ENCODE peak calls at places on chromosomes 5 and 9, in ten cellular contexts. W, L, M, Z, H, T, Q, A, P and U are unnamed samples.

GRCh38 chr9:91571036-91571435 is 147.4 kb upstream of the NFIL3 start:
- DNase-seq in T (no peak), H (no peak), W (no peak), M (no peak), L (no peak), A (no peak), Q (no peak), Z (no peak), P (no peak), U (peak)

GRCh38 chr5:91182763-91183162 is 200.4 kb downstream of the ARRDC3 start:
- DNase-seq in W (no peak), P (no peak), L (no peak), A (peak), M (no peak), Q (no peak), H (no peak), T (peak), Z (peak), U (no peak)

GRCh38 chr5:80885698-80886000 is 74.5 kb upstream of the RASGRF2 start:
- DNase-seq in T (no peak), L (no peak), A (no peak), Z (peak), M (no peak), W (no peak), Q (no peak), H (no peak), P (no peak), U (no peak)

GRCh38 chr5:113099822-113100221 is 123.2 kb downstream of the DCP2 start:
- DNase-seq in T (no peak), H (no peak), Z (no peak), A (no peak), M (no peak), Q (no peak), L (no peak), P (no peak), W (no peak), U (no peak)

GRCh38 chr5:154400678-154401077 is 45.1 kb upstream of the SAP30L start:
- DNase-seq in M (no peak), T (no peak), P (no peak), Q (no peak), W (no peak), L (no peak), H (no peak), A (no peak), Z (no peak), U (no peak)

GRCh38 chr5:130549884-130550552 is 615.0 kb downstream of the HINT1 start:
- DNase-seq in W (no peak), L (peak), T (peak), M (no peak), P (no peak), Z (peak), Q (no peak), A (no peak), H (no peak), U (no peak)

GRCh38 chr9:16315720-16316119 is 554.8 kb downstream of the BNC2 start:
- DNase-seq in Q (no peak), T (no peak), P (no peak), M (no peak), A (no peak), W (no peak), Z (peak), L (no peak), H (no peak), U (no peak)

GRCh38 chr5:172932313-172933017 is 26.8 kb upstream of the RPL26L1 start:
- DNase-seq in Q (peak), T (peak), Z (peak), W (peak), A (no peak), M (peak), L (peak), P (peak), H (peak), U (no peak)

GRCh38 chr9:106675780-106676179 is 187.2 kb upstream of the ZNF462 start:
- DNase-seq in Q (no peak), W (peak), A (no peak), Z (no peak), L (no peak), H (peak), P (no peak), M (no peak), T (no peak), U (no peak)

GRCh38 chr9:99451121-99451606 is 229.1 kb downstream of the SEC61B start:
- DNase-seq in H (peak), Z (peak), P (no peak), Q (no peak), W (peak), T (no peak), L (no peak), M (peak), A (no peak), U (peak)

DNA sequence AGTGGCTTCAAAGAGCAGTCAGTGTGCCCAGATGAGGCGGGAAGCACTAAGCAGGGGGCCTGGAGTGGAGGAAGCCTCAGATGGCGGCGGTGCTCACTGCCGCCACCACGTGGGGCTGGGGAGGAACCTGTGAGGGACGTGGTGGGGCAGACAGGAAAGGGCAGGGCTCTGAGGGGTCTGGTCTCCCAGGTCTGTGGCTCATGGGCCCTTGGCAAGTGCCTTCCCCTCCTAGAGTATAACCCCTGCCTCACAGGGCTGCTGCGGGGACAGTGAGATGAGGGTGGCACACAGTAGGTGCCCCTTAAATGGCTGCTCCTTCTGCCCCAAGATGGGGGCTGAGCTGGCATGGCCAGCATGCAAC is 26.6 kb downstream of the NR5A1 start:
- DNase-seq in A (no peak), W (no peak), Q (no peak), T (peak), P (no peak), H (no peak), L (peak), Z (peak), M (no peak), U (no peak)
- TF ChIP-seq CTCF in A (peak), W (peak), Q (no peak), T (peak), P (no peak), H (peak), L (peak), Z (peak), M (no peak), U (peak)

DNA sequence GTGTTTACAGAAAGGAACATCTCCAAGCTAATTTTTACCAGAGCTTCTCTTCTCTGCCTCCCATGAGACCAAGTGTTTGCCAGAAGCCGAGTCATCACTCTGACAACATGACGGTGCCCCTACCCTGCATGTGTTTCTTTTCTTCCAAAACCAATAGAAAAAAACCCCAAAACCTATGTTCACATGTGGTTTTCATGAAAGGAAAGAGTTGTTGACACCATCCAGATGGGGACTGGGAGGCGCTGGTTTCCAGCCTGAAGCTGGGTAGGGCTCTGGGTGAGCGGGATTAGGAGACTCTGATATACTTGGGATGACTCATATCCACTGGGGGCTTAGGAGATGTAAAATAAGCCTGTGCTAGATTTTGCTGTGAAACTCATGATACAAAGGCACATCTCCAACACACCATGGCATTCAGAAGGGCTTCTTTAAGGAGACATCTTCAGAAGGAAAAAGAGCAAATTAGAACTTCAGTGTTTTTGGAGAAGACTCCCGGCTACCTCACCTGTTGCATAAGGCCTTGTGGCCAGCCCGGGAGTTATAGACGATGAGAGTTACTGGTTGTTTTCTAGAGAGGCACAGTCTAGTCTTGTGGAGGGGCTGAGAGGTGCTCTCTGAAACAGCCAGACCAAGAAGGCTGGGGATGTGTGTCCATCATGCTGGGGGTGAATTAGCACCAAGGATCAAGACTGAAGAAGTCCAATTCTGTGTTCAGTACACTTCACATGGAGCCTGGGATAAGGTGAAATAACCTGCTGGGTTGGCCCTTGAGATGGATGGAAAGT is 108.9 kb upstream of the LHFPL2 start:
- DNase-seq in T (peak), Z (peak), L (peak), W (no peak), Q (no peak), M (no peak), A (peak), H (peak), P (no peak), U (no peak)
- H3K4me3 ChIP-seq in T (no peak), Z (no peak), L (no peak), W (no peak), Q (no peak), M (no peak), A (no peak), H (no peak), P (no peak), U (no peak)

DNA sequence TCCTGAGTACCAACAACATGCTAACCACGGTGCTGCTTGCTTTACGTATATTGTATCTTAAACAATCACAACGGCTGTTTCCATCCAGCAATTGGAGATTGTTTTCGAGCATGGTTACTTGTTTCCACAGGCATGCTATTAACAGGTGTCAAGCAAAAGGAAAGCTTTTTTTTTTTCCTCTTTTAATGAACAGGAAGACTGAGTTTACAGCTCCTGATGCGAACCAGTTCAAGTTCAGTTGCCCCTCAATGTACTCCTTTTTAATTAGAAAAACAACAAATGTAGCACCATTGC is 186.8 kb downstream of the PDZD2 start:
- DNase-seq in Z (no peak), A (no peak), M (no peak), H (no peak), P (no peak), Q (no peak), T (no peak), L (no peak), W (no peak), U (no peak)
- TF ChIP-seq CTCF in Z (no peak), A (no peak), M (no peak), H (no peak), P (no peak), Q (no peak), T (no peak), L (no peak), W (no peak), U (no peak)

GRCh38 chr5:55923177-55923872 is 71.4 kb downstream of the IL6ST start:
- DNase-seq in W (peak), T (peak), Z (no peak), Q (no peak), H (peak), L (no peak), A (no peak), M (peak), P (no peak), U (no peak)
- H3K4me3 ChIP-seq in W (peak), T (peak), Z (peak), Q (peak), H (peak), L (peak), A (no peak), M (no peak), P (peak), U (no peak)

GRCh38 chr9:108956098-108956533 is 21.9 kb downstream of the ABITRAM start:
- DNase-seq in M (no peak), W (no peak), Q (no peak), P (no peak), A (no peak), L (no peak), T (no peak), Z (no peak), H (no peak), U (no peak)

GRCh38 chr9:108950168-108950567 is 16.0 kb downstream of the ABITRAM start:
- DNase-seq in Z (no peak), T (no peak), P (no peak), Q (no peak), M (no peak), W (no peak), A (no peak), L (no peak), H (no peak), U (no peak)

GRCh38 chr9:108951578-108951977 is 17.4 kb downstream of the ABITRAM start:
- DNase-seq in T (no peak), Z (no peak), Q (no peak), M (no peak), A (no peak), W (no peak), H (no peak), L (no peak), P (no peak), U (no peak)

GRCh38 chr9:108956627-108957026 is 22.4 kb downstream of the ABITRAM start:
- DNase-seq in A (no peak), P (no peak), Q (no peak), H (no peak), L (no peak), Z (no peak), W (no peak), T (no peak), M (no peak), U (no peak)

GRCh38 chr9:108953983-108954574 is 19.9 kb downstream of the ABITRAM start:
- DNase-seq in T (peak), Q (no peak), W (peak), L (peak), Z (peak), H (no peak), P (no peak), A (peak), M (no peak), U (no peak)
- TF ChIP-seq CTCF in T (peak), Q (peak), W (peak), L (peak), Z (peak), H (peak), P (peak), A (peak), M (peak), U (peak)

DNA sequence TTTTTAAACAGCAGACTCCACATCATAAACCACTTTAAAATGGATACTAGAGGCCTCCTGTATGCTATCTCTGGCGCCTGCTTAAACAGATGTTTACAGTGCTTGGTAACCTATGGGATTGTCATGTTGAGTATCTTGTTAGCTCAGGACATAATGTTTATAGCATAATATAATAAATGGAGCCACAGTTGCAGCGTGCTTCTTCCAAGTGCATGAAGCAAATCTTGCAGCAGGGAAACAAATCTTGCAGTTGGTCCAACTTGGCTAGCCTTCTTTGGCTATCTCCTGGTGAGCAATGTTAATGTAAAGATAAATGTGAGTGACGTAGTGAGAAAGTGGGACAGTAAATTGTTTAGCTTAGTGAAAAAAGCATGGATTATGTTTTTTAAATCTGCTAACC is 2.8 kb downstream of the GHR start:
- DNase-seq in L (no peak), A (no peak), P (no peak), W (no peak), H (no peak), M (no peak), Z (no peak), Q (no peak), T (no peak), U (no peak)
- H3K4me3 ChIP-seq in L (no peak), A (no peak), P (no peak), W (no peak), H (no peak), M (no peak), Z (no peak), Q (no peak), T (no peak), U (no peak)

DNA sequence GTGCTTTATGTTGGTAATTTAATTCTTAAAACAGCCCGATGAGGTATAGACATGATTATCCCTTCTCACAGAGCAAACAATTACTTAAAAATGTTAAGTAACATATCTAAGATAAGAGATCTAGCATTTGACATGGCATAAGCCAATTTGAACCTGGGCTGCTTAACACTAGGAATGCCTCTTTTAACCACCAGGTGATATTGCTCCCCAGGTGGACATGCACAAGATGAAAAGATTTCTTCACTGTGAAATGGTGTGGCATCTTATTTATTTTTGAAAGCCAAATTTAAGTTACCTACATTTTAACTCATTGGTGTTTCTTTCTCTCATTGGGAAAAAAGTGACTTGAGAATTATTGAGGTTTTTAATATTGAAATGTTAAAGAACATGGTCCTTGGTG is 15.8 kb upstream of the LRRC70 start:
- DNase-seq in A (no peak), T (no peak), W (no peak), M (no peak), P (no peak), L (no peak), H (no peak), Z (no peak), Q (no peak), U (no peak)
- TF ChIP-seq CTCF in A (no peak), T (no peak), W (no peak), M (no peak), P (no peak), L (no peak), H (no peak), Z (no peak), Q (no peak), U (no peak)

GRCh38 chr5:96664669-96665068 is 2.5 kb downstream of the CAST start:
- DNase-seq in Q (no peak), W (no peak), H (no peak), P (no peak), M (no peak), Z (no peak), A (no peak), T (no peak), L (no peak), U (no peak)
- H3K4me3 ChIP-seq in Q (no peak), W (no peak), H (no peak), P (no peak), M (no peak), Z (no peak), A (no peak), T (no peak), L (no peak), U (no peak)

GRCh38 chr5:150625164-150625535 is 15.3 kb upstream of the SYNPO start:
- DNase-seq in A (no peak), W (peak), Q (peak), H (peak), T (no peak), Z (no peak), P (no peak), L (no peak), M (peak), U (no peak)

GRCh38 chr5:150623878-150624216 is 16.6 kb upstream of the SYNPO start:
- DNase-seq in H (no peak), P (no peak), Z (no peak), Q (no peak), T (no peak), W (no peak), L (no peak), A (no peak), M (no peak), U (no peak)

GRCh38 chr5:150625831-150626746 is 14.4 kb upstream of the SYNPO start:
- DNase-seq in Q (no peak), Z (no peak), W (no peak), M (no peak), P (no peak), T (peak), H (no peak), A (no peak), L (no peak), U (no peak)

GRCh38 chr5:150623152-150623877 is 17.1 kb upstream of the SYNPO start:
- DNase-seq in L (no peak), Q (no peak), T (no peak), M (no peak), W (no peak), P (no peak), H (no peak), A (no peak), Z (no peak), U (no peak)

DNA sequence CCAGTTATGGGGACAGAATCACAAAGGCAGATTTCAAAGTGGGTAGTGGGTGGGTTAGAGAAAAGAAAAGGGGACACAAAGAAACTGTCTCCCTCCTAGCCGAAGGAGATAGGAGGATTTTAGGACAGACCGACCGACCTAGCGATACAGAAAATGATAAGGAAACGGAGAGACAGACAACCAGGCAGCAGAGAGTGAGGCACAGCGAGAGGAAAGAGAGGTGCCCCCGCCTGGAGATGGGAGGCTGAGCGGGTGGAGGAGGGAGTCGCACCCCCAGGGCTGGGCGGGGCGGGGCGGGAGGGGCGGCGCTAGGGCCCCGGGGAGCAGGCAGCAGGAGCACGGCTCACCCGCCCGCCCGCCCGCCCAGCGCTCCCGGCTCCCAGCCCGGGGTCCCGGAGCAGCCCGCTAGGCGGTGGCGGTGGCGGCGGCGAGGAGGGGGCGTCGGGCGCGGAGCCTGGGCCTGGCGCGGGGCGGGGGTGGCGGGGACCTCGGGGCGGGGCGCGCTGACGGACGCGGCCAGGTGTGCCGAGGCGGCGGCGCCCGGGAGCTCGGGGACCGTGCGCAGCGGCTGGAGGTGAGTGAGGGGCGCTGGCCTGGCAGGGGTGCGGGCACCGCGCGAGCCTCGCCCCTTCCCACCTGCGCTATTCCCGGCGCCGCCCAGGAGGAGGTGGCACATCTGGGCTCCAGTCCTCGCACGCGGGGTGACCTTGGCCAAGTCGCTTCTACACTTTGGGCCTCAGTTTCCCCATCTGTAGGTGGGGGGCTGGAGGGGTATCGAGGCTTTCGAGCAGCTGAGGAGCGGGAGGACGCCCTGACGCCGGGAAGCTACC is 15.9 kb upstream of the SYNPO start:
- DNase-seq in H (peak), T (peak), M (peak), A (no peak), Z (no peak), Q (no peak), W (no peak), L (no peak), P (no peak), U (no peak)
- TF ChIP-seq CTCF in H (peak), T (no peak), M (no peak), A (no peak), Z (no peak), Q (no peak), W (no peak), L (no peak), P (no peak), U (no peak)